ENCODE peak calls at places on chromosome 7, in four cellular contexts. U is mesothelial cell of epicardium, R is body of pancreas, L is NB4. G is an unnamed sample.

GRCh38 chr7:27121656-27122055 is 8.9 kb downstream of the HOXA4 start:
- DNase-seq in L (no peak), U (no peak), R (no peak), G (no peak)

GRCh38 chr7:30897770-30898169 is 13.9 kb upstream of the AQP1 start:
- DNase-seq in L (no peak), R (no peak), U (no peak), G (no peak)

GRCh38 chr7:6106140-6106904 is 75.1 kb downstream of the ANKRD61 start:
- DNase-seq in U (no peak), L (peak; percentile 76), R (peak; percentile 30), G (peak; percentile 25)

GRCh38 chr7:81710751-81711150 is 59.1 kb downstream of the HGF start:
- DNase-seq in L (no peak), U (no peak), R (no peak), G (no peak)

GRCh38 chr7:30780909-30781308 is 9.7 kb downstream of the MINDY4 start:
- DNase-seq in R (no peak), L (no peak), U (no peak), G (no peak)

GRCh38 chr7:101507791-101508252 is 121.3 kb downstream of the MYL10 start:
- DNase-seq in L (peak; percentile 83), U (peak; percentile 78), R (peak; percentile 35), G (peak; percentile 57)

GRCh38 chr7:1562611-1563051 is 6.6 kb upstream of the TMEM184A start:
- DNase-seq in U (no peak), L (no peak), R (no peak), G (no peak)

GRCh38 chr7:95545007-95545615 is 51.2 kb downstream of the PDK4 start:
- DNase-seq in L (peak; percentile 16), R (peak; percentile 75), U (no peak), G (no peak)

GRCh38 chr7:32507416-32507815 is 12.1 kb downstream of the AVL9 start:
- DNase-seq in L (no peak), U (no peak), R (no peak), G (no peak)

GRCh38 chr7:108156897-108157605 is 26.9 kb upstream of the LAMB4 start:
- DNase-seq in U (no peak), L (no peak), R (no peak), G (no peak)

GRCh38 chr7:22569586-22570321 is 69.8 kb upstream of the STEAP1B start:
- DNase-seq in R (peak; percentile 47), U (no peak), L (peak; percentile 58), G (no peak)

GRCh38 chr7:155001756-155002410 is 1.0 kb downstream of the PAXIP1 start:
- DNase-seq in L (peak; percentile 45), U (no peak), R (no peak), G (peak; percentile 47)

GRCh38 chr7:143380264-143380645 is 890 bp upstream of the ZYX start:
- DNase-seq in L (peak; percentile 97), R (peak; percentile 91), U (peak; percentile 94), G (peak; percentile 89)

GRCh38 chr7:22700559-22701002 is 26.4 kb upstream of the IL6 start:
- DNase-seq in R (no peak), U (no peak), L (peak; percentile 57), G (no peak)

GRCh38 chr7:101804642-101805401 is 12.6 kb upstream of the CUX1 start:
- DNase-seq in R (peak; percentile 41), U (no peak), L (no peak), G (no peak)

GRCh38 chr7:156456503-156457115 is 184.0 kb upstream of the RNF32 start:
- DNase-seq in R (peak; percentile 36), L (no peak), U (no peak), G (no peak)

GRCh38 chr7:46814516-46815250 is 767.2 kb downstream of the TNS3 start:
- DNase-seq in R (no peak), U (no peak), L (no peak), G (no peak)

GRCh38 chr7:47580811-47581331 is 1.0 kb downstream of the TNS3 start:
- DNase-seq in U (no peak), L (no peak), R (no peak), G (no peak)

GRCh38 chr7:7653568-7654187 is 13.1 kb downstream of the UMAD1 start:
- DNase-seq in L (peak; percentile 59), U (no peak), R (no peak), G (no peak)

GRCh38 chr7:98930921-98931320 is 52.6 kb downstream of the TRRAP start:
- DNase-seq in L (no peak), R (no peak), U (no peak), G (peak; percentile 45)

GRCh38 chr7:121103579-121103978 is 115.1 kb downstream of the CPED1 start:
- DNase-seq in L (no peak), U (no peak), R (no peak), G (no peak)

GRCh38 chr7:132560825-132561529 is 15.3 kb downstream of the PLXNA4 start:
- DNase-seq in L (no peak), U (no peak), R (no peak), G (no peak)

GRCh38 chr7:2018786-2019692 is 213.7 kb downstream of the MAD1L1 start:
- DNase-seq in L (peak; percentile 98), U (no peak), R (peak; percentile 55), G (no peak)

GRCh38 chr7:70506463-70506862 is 625.5 kb upstream of the GALNT17 start:
- DNase-seq in U (no peak), R (no peak), L (peak; percentile 33), G (no peak)
- TF ChIP-seq CTCF in U (no peak), R (no peak), L (peak; percentile 13), G (peak; percentile 19)

DNA sequence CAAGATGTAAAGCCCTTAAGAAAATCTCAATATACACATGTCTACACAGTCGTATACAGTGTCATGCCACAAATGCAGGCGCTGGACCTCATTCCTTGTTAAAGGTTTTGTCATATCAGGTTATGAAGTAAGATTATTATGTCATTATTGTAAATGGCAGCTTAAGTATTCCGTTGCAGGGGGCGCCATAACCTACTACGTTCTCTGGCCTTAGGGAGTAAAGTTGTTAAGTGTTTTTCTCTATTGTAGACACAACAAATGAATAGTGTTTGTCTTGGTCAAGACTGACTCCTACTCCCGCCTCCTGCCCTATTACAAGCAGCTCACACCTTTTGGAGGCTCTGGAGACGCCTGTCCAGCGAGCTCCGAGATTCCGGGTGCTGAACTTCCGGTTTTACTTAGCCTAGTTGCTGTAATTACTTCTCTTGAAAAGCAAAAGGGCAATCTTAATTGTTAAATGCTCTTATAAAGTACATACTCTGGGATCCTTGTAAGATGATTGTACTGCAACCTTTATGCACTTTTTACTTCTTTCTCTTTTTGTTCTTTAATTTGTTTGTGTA is 984 bp downstream of the GATAD1 start:
- DNase-seq in U (no peak), R (peak; percentile 74), L (peak; percentile 82), G (peak; percentile 59)
- TF ChIP-seq CTCF in U (no peak), R (peak; percentile 11), L (peak; percentile 65), G (peak; percentile 49)

GRCh38 chr7:35975851-35976454 is 175.1 kb downstream of the SEPTIN7 start:
- DNase-seq in U (no peak), L (peak; percentile 92), R (peak; percentile 77), G (peak; percentile 57)
- TF ChIP-seq CTCF in U (peak; percentile 90), L (peak; percentile 82), R (peak; percentile 86), G (peak; percentile 74)

DNA sequence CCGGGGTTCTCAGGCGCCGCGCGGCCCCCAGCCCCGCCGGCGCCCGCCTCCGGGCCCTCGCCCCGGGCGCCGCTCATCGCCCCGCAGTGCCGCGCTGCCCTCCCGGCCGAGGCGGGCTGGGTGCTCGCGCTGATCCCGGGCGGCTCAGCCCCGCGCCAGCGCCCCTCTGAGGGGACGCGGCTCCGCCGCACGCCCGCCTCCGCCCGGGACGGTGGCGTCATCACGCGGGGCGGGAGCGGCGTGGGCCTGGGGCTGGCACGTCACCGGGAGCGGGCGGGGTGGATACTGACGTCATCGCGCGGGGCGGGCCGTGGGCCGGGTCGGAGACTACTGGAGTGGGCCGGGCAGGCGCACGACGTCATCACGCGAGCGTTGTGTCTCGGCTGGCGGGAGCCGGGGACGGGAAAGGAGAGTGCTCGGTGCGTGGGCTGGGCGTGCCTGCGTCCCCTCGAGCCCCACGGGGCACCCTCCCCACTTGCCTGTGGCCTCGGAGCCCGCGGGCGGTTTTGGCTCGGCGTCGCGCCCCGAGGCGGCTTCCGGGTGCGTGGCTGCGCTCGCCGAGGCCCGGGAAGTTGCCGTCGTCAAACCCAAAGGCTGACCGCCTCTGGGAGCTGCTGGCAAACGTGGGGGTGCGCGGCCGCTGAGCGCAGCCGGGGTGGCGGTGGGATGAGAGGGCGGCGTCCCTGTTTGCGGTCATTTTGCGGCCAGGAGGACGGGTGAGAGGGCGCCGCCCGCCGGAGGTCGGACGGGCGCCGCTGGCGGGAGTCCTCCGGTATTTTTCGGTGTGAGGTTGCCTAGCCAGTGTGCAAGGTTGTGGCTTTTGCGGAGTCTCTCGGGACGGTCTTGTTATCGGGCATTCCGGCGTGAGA is at the start of gene ESYT2:
- DNase-seq in L (peak; percentile 99), U (peak; percentile 100), R (peak; percentile 98), G (peak; percentile 98)
- TF ChIP-seq CTCF in L (peak; percentile 39), U (no peak), R (no peak), G (peak; percentile 36)

DNA sequence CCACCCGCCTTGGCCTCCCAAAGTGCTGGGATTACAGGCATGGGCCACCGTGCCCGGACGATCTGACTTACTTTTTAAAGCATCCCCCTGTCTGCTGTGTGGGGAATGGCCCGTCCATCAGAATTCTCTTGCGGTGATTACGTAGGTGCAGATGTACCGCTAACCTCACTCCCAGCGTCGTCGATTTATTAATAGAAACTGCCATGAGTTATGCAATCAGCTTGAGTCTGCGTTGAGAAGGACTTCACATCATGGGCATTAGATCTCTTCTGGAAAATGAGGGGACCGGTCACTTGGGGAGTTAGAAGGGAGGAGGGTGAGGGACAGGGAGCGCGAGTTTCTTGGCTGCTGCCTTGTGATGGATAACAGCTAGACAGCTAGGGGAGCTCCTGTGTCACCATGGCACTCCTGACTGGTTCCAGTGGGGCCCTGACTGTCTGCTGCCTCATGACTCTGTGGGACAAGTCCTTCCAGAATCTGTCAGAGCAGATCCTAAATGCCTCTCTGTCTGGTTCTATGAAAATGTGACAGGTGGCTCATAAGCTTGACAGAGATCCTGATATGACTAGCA is 35.2 kb downstream of the POR start:
- DNase-seq in R (no peak), U (no peak), L (no peak), G (no peak)
- TF ChIP-seq CTCF in R (no peak), U (no peak), L (no peak), G (no peak)

GRCh38 chr7:109460296-109460695 is 890.6 kb downstream of the DNAJB9 start:
- DNase-seq in R (no peak), L (no peak), U (no peak), G (no peak)

DNA sequence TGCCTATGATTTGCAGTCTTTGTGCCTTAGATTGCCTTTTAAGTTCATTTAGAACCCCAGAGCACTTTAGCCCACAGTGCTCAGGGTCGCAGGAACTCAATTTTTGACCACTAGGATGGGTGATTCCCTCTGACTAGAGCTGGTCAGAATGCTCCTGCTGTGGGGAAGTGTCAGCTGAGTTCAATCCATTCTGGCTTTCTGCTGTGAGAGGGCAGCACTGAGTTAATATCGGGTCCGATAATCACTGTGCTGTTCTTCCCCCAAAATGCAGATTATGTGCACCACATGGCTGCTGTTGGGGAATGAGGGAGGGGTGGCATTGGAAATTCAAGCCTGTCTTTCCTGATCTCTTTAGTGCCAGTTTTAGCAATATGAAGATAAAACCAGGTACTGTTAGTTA is 886.4 kb downstream of the DNAJB9 start:
- DNase-seq in L (peak; percentile 6), U (no peak), R (no peak), G (no peak)
- TF ChIP-seq CTCF in L (no peak), U (no peak), R (no peak), G (no peak)

G was measured in GM13977.